ENCODE peak calls at places on chromosomes 16 and 17, in nine cellular contexts. D is BJ, W is midbrain, B is ureter, L is foreskin melanocyte, O is WTC11, P is pons, R is foreskin fibroblast, E is hippocampal formation. S is an unnamed sample.

GRCh38 chr17:50301891-50302584 is 27.8 kb downstream of the TMEM92 start:
- DNase-seq in D (no peak), W (no peak), B (no peak), L (no peak), O (no peak), P (no peak), R (no peak), E (no peak), S (no peak)

GRCh38 chr16:80040814-80041213 is 440.3 kb upstream of the MAF start:
- DNase-seq in D (no peak), W (no peak), B (no peak), L (no peak), O (no peak), P (no peak), R (no peak), E (no peak), S (no peak)

GRCh38 chr17:3838206-3838605 is 7.8 kb downstream of the NCBP3 start:
- DNase-seq in D (no peak), W (no peak), B (peak; percentile 56), L (no peak), O (no peak), P (no peak), R (no peak), E (no peak), S (no peak)

GRCh38 chr17:76335716-76336381 is 17.9 kb downstream of the PRPSAP1 start:
- DNase-seq in D (no peak), W (no peak), B (no peak), L (no peak), O (no peak), P (no peak), R (no peak), E (no peak), S (no peak)

GRCh38 chr17:19762515-19762961 is 14.4 kb upstream of the ALDH3A1 start:
- DNase-seq in D (no peak), W (peak; percentile 40), B (peak; percentile 59), L (peak; percentile 41), O (peak; percentile 92), P (peak; percentile 17), R (peak; percentile 41), E (no peak), S (peak; percentile 13)

GRCh38 chr17:19766421-19767270 is 18.5 kb upstream of the ALDH3A1 start:
- DNase-seq in D (no peak), W (peak; percentile 82), B (peak; percentile 81), L (peak; percentile 42), O (peak; percentile 90), P (peak; percentile 74), R (peak; percentile 36), E (peak; percentile 55), S (peak; percentile 44)

GRCh38 chr16:88014201-88014781 is 63.1 kb downstream of the BANP start:
- DNase-seq in D (no peak), W (no peak), B (no peak), L (no peak), O (no peak), P (no peak), R (no peak), E (no peak), S (no peak)

GRCh38 chr17:68595496-68595895 is 5.7 kb downstream of the FAM20A start:
- DNase-seq in D (no peak), W (no peak), B (no peak), L (no peak), O (no peak), P (no peak), R (no peak), E (no peak), S (no peak)

GRCh38 chr17:12765544-12765943 is 23.8 kb upstream of the ARHGAP44 start:
- DNase-seq in D (no peak), W (no peak), B (no peak), L (no peak), O (no peak), P (no peak), R (peak; percentile 41), E (peak; percentile 12), S (no peak)

GRCh38 chr16:69820926-69821541 is 58.9 kb downstream of the WWP2 start:
- DNase-seq in D (peak; percentile 24), W (peak; percentile 30), B (no peak), L (no peak), O (no peak), P (peak; percentile 63), R (peak; percentile 66), E (peak; percentile 30), S (peak; percentile 63)

GRCh38 chr17:32266389-32267269 is 997 bp downstream of the RHBDL3 start:
- DNase-seq in D (no peak), W (no peak), B (no peak), L (no peak), O (peak; percentile 72), P (no peak), R (no peak), E (no peak), S (no peak)

GRCh38 chr17:3475155-3475808 is 515 bp upstream of the ASPA start:
- DNase-seq in D (no peak), W (peak; percentile 59), B (no peak), L (peak; percentile 33), O (no peak), P (peak; percentile 70), R (no peak), E (no peak), S (no peak)

GRCh38 chr17:17535957-17536356 is 39.8 kb upstream of the RASD1 start:
- DNase-seq in D (no peak), W (peak; percentile 13), B (peak; percentile 60), L (no peak), O (no peak), P (peak; percentile 33), R (peak; percentile 75), E (no peak), S (peak; percentile 40)

GRCh38 chr16:27179500-27180072 is 23.7 kb upstream of the KDM8 start:
- DNase-seq in D (no peak), W (peak; percentile 71), B (peak; percentile 88), L (peak; percentile 36), O (peak; percentile 92), P (peak; percentile 57), R (peak; percentile 12), E (no peak), S (peak; percentile 1)

GRCh38 chr17:73956595-73957465 is 246.6 kb upstream of the RPL38 start:
- DNase-seq in D (no peak), W (peak; percentile 80), B (peak; percentile 63), L (no peak), O (peak; percentile 91), P (peak; percentile 75), R (no peak), E (peak; percentile 8), S (peak; percentile 19)

GRCh38 chr16:72997141-72997542 is 50.8 kb downstream of the ZFHX3 start:
- DNase-seq in D (no peak), W (no peak), B (peak; percentile 84), L (no peak), O (no peak), P (no peak), R (peak; percentile 58), E (no peak), S (no peak)

GRCh38 chr17:22128723-22129122 is 436.4 kb downstream of the KCNJ18 start:
- DNase-seq in D (no peak), W (no peak), B (no peak), L (no peak), O (no peak), P (peak; percentile 0), R (no peak), E (no peak), S (no peak)

GRCh38 chr17:45149669-45150603 is 1.7 kb downstream of the HEXIM1 start:
- DNase-seq in D (no peak), W (peak; percentile 65), B (peak; percentile 84), L (peak; percentile 46), O (peak; percentile 48), P (peak; percentile 66), R (no peak), E (peak; percentile 72), S (peak; percentile 73)

GRCh38 chr17:46878055-46878454 is 26.7 kb downstream of the WNT9B start:
- DNase-seq in D (no peak), W (peak; percentile 18), B (no peak), L (no peak), O (no peak), P (peak; percentile 33), R (no peak), E (no peak), S (no peak)

GRCh38 chr16:71929048-71929447 is 33.7 kb downstream of the IST1 start:
- DNase-seq in D (peak; percentile 37), W (no peak), B (no peak), L (no peak), O (no peak), P (peak; percentile 30), R (peak; percentile 66), E (no peak), S (no peak)